ENCODE peak calls at places on chromosomes 1 and 21, in nine cellular contexts. R, M, Z, E, V, H, I, A and G are unnamed samples.

GRCh38 chr1:938088-938683 is 14.5 kb downstream of the SAMD11 start:
- DNase-seq in R (peak), M (peak), Z (no peak), E (no peak), V (no peak), H (peak), I (no peak), A (no peak), G (no peak)

GRCh38 chr1:182955596-182956588 is 2.9 kb upstream of the SHCBP1L start:
- DNase-seq in R (peak), M (no peak), Z (no peak), E (no peak), V (no peak), H (peak), I (no peak), A (no peak), G (no peak)

GRCh38 chr1:151715726-151716404 is 738 bp downstream of the CELF3 start:
- DNase-seq in R (no peak), M (no peak), Z (peak), E (peak), V (no peak), H (no peak), I (no peak), A (no peak), G (peak)

GRCh38 chr1:212012034-212012740 is 23.2 kb downstream of the INTS7 start:
- DNase-seq in R (peak), M (peak), Z (peak), E (peak), V (peak), H (peak), I (peak), A (peak), G (peak)

GRCh38 chr21:33854604-33855003 is 61.0 kb downstream of the ATP5PO start:
- DNase-seq in R (peak), M (no peak), Z (no peak), E (no peak), V (no peak), H (no peak), I (no peak), A (no peak), G (no peak)

GRCh38 chr1:51265618-51266017 is 29.5 kb downstream of the RNF11 start:
- DNase-seq in R (no peak), M (no peak), Z (no peak), E (no peak), V (no peak), H (no peak), I (no peak), A (no peak), G (no peak)

GRCh38 chr1:59814180-59814900 is 409 bp upstream of the HOOK1 start:
- DNase-seq in R (peak), M (peak), Z (peak), E (peak), V (peak), H (peak), I (peak), A (peak), G (peak)

GRCh38 chr1:33094971-33095604 is 14.1 kb downstream of the AZIN2 start:
- DNase-seq in R (peak), M (peak), Z (peak), E (peak), V (peak), H (peak), I (peak), A (no peak), G (peak)

GRCh38 chr1:6519935-6520621 is 28.6 kb upstream of the PLEKHG5 start:
- DNase-seq in R (no peak), M (no peak), Z (peak), E (peak), V (no peak), H (no peak), I (peak), A (no peak), G (peak)

GRCh38 chr1:10965621-10966226 is 46.7 kb upstream of the TARDBP start:
- DNase-seq in R (no peak), M (no peak), Z (no peak), E (no peak), V (no peak), H (no peak), I (no peak), A (no peak), G (no peak)

GRCh38 chr1:186476306-186477040 is 15.6 kb upstream of the PDC start:
- DNase-seq in R (no peak), M (no peak), Z (no peak), E (no peak), V (no peak), H (no peak), I (no peak), A (no peak), G (no peak)

GRCh38 chr1:161945306-161945705 is 78.4 kb downstream of the OLFML2B start:
- DNase-seq in R (no peak), M (no peak), Z (no peak), E (no peak), V (no peak), H (no peak), I (no peak), A (no peak), G (no peak)

GRCh38 chr1:232675898-232676297 is 46.0 kb upstream of the SIPA1L2 start:
- DNase-seq in R (no peak), M (no peak), Z (no peak), E (no peak), V (no peak), H (no peak), I (no peak), A (no peak), G (no peak)

GRCh38 chr1:112358798-112359408 is 37.1 kb upstream of the CTTNBP2NL start:
- DNase-seq in R (peak), M (peak), Z (peak), E (peak), V (peak), H (peak), I (peak), A (no peak), G (peak)

GRCh38 chr1:27403065-27403726 is 10.8 kb downstream of the GPR3 start:
- DNase-seq in R (peak), M (peak), Z (peak), E (no peak), V (no peak), H (peak), I (no peak), A (no peak), G (no peak)

GRCh38 chr1:101295212-101295611 is 58.4 kb downstream of the S1PR1 start:
- DNase-seq in R (no peak), M (no peak), Z (no peak), E (peak), V (no peak), H (no peak), I (no peak), A (no peak), G (no peak)

GRCh38 chr1:32539584-32540571 is 651 bp downstream of the ZBTB8A start:
- DNase-seq in R (peak), M (peak), Z (peak), E (peak), V (peak), H (peak), I (no peak), A (no peak), G (peak)

GRCh38 chr1:213989071-213989739 is 1.4 kb downstream of the PROX1 start:
- DNase-seq in R (no peak), M (peak), Z (peak), E (no peak), V (no peak), H (no peak), I (peak), A (no peak), G (no peak)

GRCh38 chr1:48645883-48646282 is 130.8 kb downstream of the BEND5 start:
- DNase-seq in R (no peak), M (no peak), Z (no peak), E (no peak), V (no peak), H (no peak), I (no peak), A (no peak), G (no peak)

GRCh38 chr1:180888870-180889269 is 23.8 kb upstream of the KIAA1614 start:
- DNase-seq in R (no peak), M (no peak), Z (no peak), E (no peak), V (peak), H (no peak), I (no peak), A (no peak), G (no peak)

GRCh38 chr1:84412316-84412942 is 14.1 kb downstream of the DNASE2B start:
- DNase-seq in R (no peak), M (no peak), Z (no peak), E (no peak), V (no peak), H (no peak), I (no peak), A (no peak), G (peak)

GRCh38 chr1:80054129-80054528 is 1047.6 kb upstream of the ADGRL4 start:
- DNase-seq in R (peak), M (no peak), Z (no peak), E (peak), V (no peak), H (no peak), I (no peak), A (no peak), G (peak)

GRCh38 chr1:230834292-230834691 is 34.0 kb downstream of the C1orf198 start:
- DNase-seq in R (no peak), M (no peak), Z (no peak), E (no peak), V (no peak), H (no peak), I (no peak), A (no peak), G (no peak)

GRCh38 chr21:31180256-31181088 is 142.2 kb upstream of the KRTAP19-8 start:
- DNase-seq in R (peak), M (no peak), Z (no peak), E (peak), V (peak), H (peak), I (peak), A (no peak), G (peak)

GRCh38 chr1:31415658-31416057 is 2.6 kb downstream of the SERINC2 start:
- DNase-seq in R (no peak), M (no peak), Z (no peak), E (no peak), V (no peak), H (no peak), I (no peak), A (no peak), G (no peak)